ENCODE peak calls at places on chromosome 17, in ten cellular contexts. B, U, J, E, H, Q, W, K, N and O are unnamed samples.

GRCh38 chr17:81322271-81323082 is 27.4 kb upstream of the SLC38A10 start:
- DNase-seq in B (no peak), U (no peak), J (no peak), E (no peak), H (peak), Q (no peak), W (no peak), K (no peak), N (no peak), O (no peak)

GRCh38 chr17:13288248-13288647 is 270.4 kb upstream of the ELAC2 start:
- DNase-seq in B (no peak), U (no peak), J (no peak), E (no peak), H (no peak), Q (no peak), W (no peak), K (no peak), N (no peak), O (no peak)

GRCh38 chr17:75695141-75695829 is 26.0 kb upstream of the ITGB4 start:
- DNase-seq in B (no peak), U (no peak), J (no peak), E (no peak), H (no peak), Q (peak), W (no peak), K (peak), N (no peak), O (no peak)

GRCh38 chr17:74465378-74466110 is 890 bp upstream of the CD300A start:
- DNase-seq in B (no peak), U (no peak), J (no peak), E (no peak), H (no peak), Q (no peak), W (no peak), K (no peak), N (no peak), O (no peak)

GRCh38 chr17:80025140-80025539 is 10.5 kb downstream of the TBC1D16 start:
- DNase-seq in B (no peak), U (no peak), J (no peak), E (no peak), H (peak), Q (no peak), W (peak), K (no peak), N (no peak), O (peak)

GRCh38 chr17:60630352-60630751 is 30.4 kb downstream of the PPM1D start:
- DNase-seq in B (no peak), U (no peak), J (no peak), E (no peak), H (no peak), Q (no peak), W (no peak), K (no peak), N (no peak), O (no peak)

GRCh38 chr17:75130632-75131277 is 787 bp downstream of the NT5C start:
- DNase-seq in B (peak), U (no peak), J (peak), E (no peak), H (no peak), Q (peak), W (peak), K (peak), N (no peak), O (peak)

GRCh38 chr17:48055531-48056245 is 7.5 kb downstream of the NFE2L1 start:
- DNase-seq in B (no peak), U (no peak), J (no peak), E (no peak), H (no peak), Q (peak), W (peak), K (no peak), N (no peak), O (no peak)

GRCh38 chr17:68777243-68777855 is 176.2 kb upstream of the FAM20A start:
- DNase-seq in B (peak), U (peak), J (peak), E (no peak), H (no peak), Q (peak), W (peak), K (no peak), N (no peak), O (peak)

GRCh38 chr17:59753522-59754467 is 46.3 kb downstream of the VMP1 start:
- DNase-seq in B (no peak), U (no peak), J (no peak), E (no peak), H (no peak), Q (peak), W (peak), K (no peak), N (no peak), O (peak)

GRCh38 chr17:34850023-34850422 is 111.2 kb downstream of the CCT6B start:
- DNase-seq in B (no peak), U (no peak), J (no peak), E (no peak), H (no peak), Q (no peak), W (peak), K (no peak), N (no peak), O (no peak)

GRCh38 chr17:34852141-34852540 is 109.1 kb downstream of the CCT6B start:
- DNase-seq in B (no peak), U (no peak), J (no peak), E (no peak), H (no peak), Q (no peak), W (no peak), K (no peak), N (no peak), O (no peak)

GRCh38 chr17:34850964-34851363 is 110.3 kb downstream of the CCT6B start:
- DNase-seq in B (no peak), U (no peak), J (no peak), E (no peak), H (no peak), Q (no peak), W (no peak), K (no peak), N (no peak), O (no peak)

GRCh38 chr17:34853916-34854315 is 107.3 kb downstream of the CCT6B start:
- DNase-seq in B (no peak), U (no peak), J (no peak), E (no peak), H (no peak), Q (no peak), W (no peak), K (no peak), N (no peak), O (no peak)

GRCh38 chr17:34852614-34853013 is 108.6 kb downstream of the CCT6B start:
- DNase-seq in B (no peak), U (no peak), J (no peak), E (no peak), H (no peak), Q (no peak), W (no peak), K (no peak), N (no peak), O (no peak)
- TF ChIP-seq CTCF in B (no peak), U (no peak), J (peak), E (no peak), H (no peak), Q (no peak), W (no peak), K (no peak), N (no peak), O (no peak)

GRCh38 chr17:43840814-43841213 is 6.2 kb upstream of the CD300LG start:
- DNase-seq in B (no peak), U (no peak), J (no peak), E (no peak), H (no peak), Q (peak), W (no peak), K (no peak), N (no peak), O (no peak)
- TF ChIP-seq CTCF in B (no peak), U (no peak), J (peak), E (peak), H (peak), Q (no peak), W (peak), K (no peak), N (no peak), O (peak)

GRCh38 chr17:65562206-65562531 is 721 bp upstream of the AXIN2 start:
- DNase-seq in B (no peak), U (no peak), J (no peak), E (no peak), H (no peak), Q (no peak), W (no peak), K (no peak), N (no peak), O (no peak)

GRCh38 chr17:65559483-65559801 is 2.0 kb downstream of the AXIN2 start:
- DNase-seq in B (no peak), U (no peak), J (no peak), E (no peak), H (no peak), Q (no peak), W (no peak), K (no peak), N (no peak), O (peak)

GRCh38 chr17:65560628-65561371 is 648 bp downstream of the AXIN2 start:
- DNase-seq in B (peak), U (peak), J (peak), E (peak), H (no peak), Q (peak), W (peak), K (peak), N (peak), O (peak)

GRCh38 chr17:65559802-65560627 is 1.4 kb downstream of the AXIN2 start:
- DNase-seq in B (peak), U (no peak), J (peak), E (no peak), H (peak), Q (no peak), W (peak), K (peak), N (no peak), O (peak)

DNA sequence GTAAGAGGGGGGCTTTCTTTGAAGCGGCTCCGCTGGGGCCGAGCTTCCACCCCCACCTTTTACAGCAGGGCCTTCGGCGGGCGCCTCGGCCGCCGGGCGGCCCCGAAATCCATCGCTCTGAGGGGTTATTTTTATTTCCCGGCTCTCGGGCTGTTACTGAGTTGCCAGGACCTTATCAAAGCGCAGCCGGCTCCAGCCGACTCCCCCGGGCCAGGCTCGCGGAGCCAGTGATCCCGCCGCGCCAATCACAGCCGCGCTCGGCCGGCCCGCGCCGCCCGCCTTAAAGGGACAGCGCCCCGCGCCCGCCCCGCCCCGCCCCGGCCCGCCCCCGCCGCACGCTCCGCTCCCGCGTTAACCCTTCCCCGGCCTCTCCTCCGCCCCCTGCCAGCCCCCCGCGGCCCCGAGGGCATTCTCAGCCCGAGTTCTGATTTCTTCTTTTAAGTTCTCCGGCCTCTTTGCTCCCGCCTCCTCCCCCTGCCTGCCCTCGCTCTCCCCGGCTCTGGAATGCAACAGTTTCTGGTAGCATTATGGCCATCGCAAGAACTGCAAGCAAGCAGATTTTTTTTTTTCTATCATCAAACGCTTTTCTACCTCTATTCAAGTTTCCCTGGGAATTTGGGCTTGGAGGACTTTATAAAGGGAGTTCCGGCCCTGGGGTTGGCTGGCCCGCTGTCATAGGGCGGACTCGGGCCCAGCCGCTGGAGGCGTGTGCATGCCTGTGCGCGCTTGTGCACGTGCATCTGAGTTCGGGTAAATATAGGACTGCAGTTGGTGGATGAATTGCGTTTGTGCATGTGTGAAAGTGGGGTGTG is at the start of gene AXIN2:
- DNase-seq in B (peak), U (peak), J (peak), E (peak), H (peak), Q (peak), W (peak), K (peak), N (peak), O (peak)
- TF ChIP-seq CTCF in B (peak), U (no peak), J (peak), E (no peak), H (peak), Q (no peak), W (peak), K (peak), N (no peak), O (no peak)

DNA sequence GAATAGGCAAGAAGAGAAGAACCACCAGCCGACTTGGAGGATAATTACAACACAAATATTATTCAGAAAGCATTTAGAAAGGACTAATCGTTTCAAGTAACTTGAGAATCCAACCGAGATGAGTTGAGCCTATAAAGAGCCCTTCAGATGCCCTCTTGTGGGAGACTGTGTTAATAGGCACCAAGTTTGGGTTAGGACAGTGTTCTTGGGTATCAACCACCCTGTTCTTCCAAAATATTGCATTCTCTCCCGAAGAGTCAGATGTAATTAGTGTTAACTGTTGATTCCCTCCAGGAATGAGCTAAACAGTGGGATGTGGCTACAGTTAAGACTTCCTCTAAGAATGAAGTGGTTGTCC is 87.8 kb upstream of the NOL11 start:
- DNase-seq in B (no peak), U (no peak), J (no peak), E (no peak), H (no peak), Q (peak), W (no peak), K (no peak), N (no peak), O (no peak)
- TF ChIP-seq CTCF in B (peak), U (no peak), J (no peak), E (peak), H (peak), Q (peak), W (peak), K (peak), N (no peak), O (peak)

DNA sequence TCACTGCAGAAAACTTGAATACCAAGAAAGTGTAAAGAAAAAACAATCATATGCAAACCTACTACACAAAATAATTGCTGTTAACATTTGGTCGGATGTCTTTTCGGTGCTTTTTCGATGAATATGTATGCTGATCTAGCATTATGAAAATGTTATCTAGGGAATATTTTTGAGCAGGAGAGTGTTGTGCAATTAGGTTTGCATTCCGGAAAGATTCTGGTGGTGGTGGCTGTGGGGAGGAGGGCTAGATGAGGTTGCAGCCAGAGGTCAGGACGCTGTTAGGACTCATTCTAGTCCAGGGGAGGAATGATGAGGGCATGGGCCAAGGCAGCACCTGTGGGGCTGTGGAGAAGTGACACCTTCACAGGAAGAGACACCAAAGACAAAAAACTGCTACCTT is 258.0 kb upstream of the ASIC2 start:
- DNase-seq in B (no peak), U (no peak), J (no peak), E (no peak), H (no peak), Q (no peak), W (no peak), K (no peak), N (no peak), O (no peak)
- TF ChIP-seq CTCF in B (no peak), U (no peak), J (no peak), E (no peak), H (no peak), Q (no peak), W (no peak), K (no peak), N (no peak), O (no peak)

GRCh38 chr17:63928172-63928666 is 3.9 kb downstream of the CD79B start:
- DNase-seq in B (no peak), U (no peak), J (no peak), E (no peak), H (no peak), Q (no peak), W (no peak), K (no peak), N (no peak), O (no peak)
- TF ChIP-seq CTCF in B (no peak), U (no peak), J (no peak), E (no peak), H (no peak), Q (no peak), W (no peak), K (no peak), N (no peak), O (no peak)

DNA sequence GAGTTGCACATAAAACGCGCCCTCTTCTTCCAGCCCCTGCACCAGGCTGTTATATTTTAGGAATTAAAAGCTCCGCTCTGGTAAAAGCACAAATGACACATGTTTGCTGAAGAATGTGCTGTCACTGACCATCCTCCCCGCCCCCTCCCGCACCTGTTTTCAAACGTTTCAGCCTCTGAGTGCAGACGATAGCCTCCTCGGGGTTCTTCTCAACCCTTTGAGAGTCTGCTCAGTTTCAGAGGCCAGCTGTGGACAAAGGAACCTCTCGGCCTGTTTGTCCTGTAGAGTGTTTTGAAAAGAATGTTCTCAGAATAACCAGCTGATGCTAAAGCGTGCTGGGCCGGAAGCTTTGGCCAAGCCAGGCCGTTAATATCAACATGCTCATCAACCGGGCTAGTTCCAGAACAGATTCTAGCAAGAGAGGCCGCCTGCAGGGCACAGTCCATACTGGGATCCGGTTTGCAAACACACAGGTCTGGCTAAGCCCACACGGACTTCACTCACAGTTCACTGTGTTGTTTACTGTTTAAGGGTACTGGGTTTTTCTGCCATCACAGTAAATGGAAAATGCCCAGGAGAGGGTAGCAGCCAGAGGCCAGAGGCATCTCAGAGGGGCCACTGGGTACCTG is 6.4 kb upstream of the CACNG4 start:
- DNase-seq in B (no peak), U (no peak), J (no peak), E (no peak), H (no peak), Q (no peak), W (peak), K (no peak), N (no peak), O (no peak)
- TF ChIP-seq CTCF in B (no peak), U (no peak), J (no peak), E (no peak), H (no peak), Q (no peak), W (no peak), K (no peak), N (no peak), O (no peak)

GRCh38 chr17:39548494-39548893 is 59.2 kb downstream of the NEUROD2 start:
- DNase-seq in B (no peak), U (no peak), J (no peak), E (no peak), H (no peak), Q (peak), W (no peak), K (no peak), N (no peak), O (no peak)

GRCh38 chr17:39543669-39544068 is 64.1 kb downstream of the NEUROD2 start:
- DNase-seq in B (no peak), U (no peak), J (no peak), E (no peak), H (no peak), Q (no peak), W (no peak), K (no peak), N (no peak), O (no peak)

GRCh38 chr17:39543176-39543575 is 64.5 kb downstream of the NEUROD2 start:
- DNase-seq in B (no peak), U (no peak), J (no peak), E (no peak), H (no peak), Q (no peak), W (no peak), K (no peak), N (no peak), O (no peak)

GRCh38 chr17:39551879-39552278 is 55.8 kb downstream of the NEUROD2 start:
- DNase-seq in B (no peak), U (no peak), J (no peak), E (no peak), H (no peak), Q (no peak), W (no peak), K (no peak), N (no peak), O (no peak)

GRCh38 chr17:39547713-39548478 is 59.8 kb downstream of the NEUROD2 start:
- DNase-seq in B (peak), U (peak), J (peak), E (peak), H (peak), Q (peak), W (peak), K (peak), N (peak), O (peak)
- TF ChIP-seq CTCF in B (peak), U (no peak), J (peak), E (peak), H (peak), Q (peak), W (peak), K (peak), N (peak), O (peak)

GRCh38 chr17:57906910-57907309 is 48.3 kb downstream of the CUEDC1 start:
- DNase-seq in B (no peak), U (no peak), J (no peak), E (no peak), H (no peak), Q (no peak), W (no peak), K (no peak), N (no peak), O (no peak)
- TF ChIP-seq CTCF in B (no peak), U (no peak), J (peak), E (peak), H (peak), Q (no peak), W (no peak), K (no peak), N (no peak), O (peak)